ENCODE peak calls at places on chromosomes 2 and 18, in four cellular contexts. T, X, N and P are unnamed samples.

GRCh38 chr2:127365211-127365643 is 22.5 kb downstream of the MAP3K2 start:
- DNase-seq in T (no peak), N (no peak), X (peak), P (no peak)

GRCh38 chr2:218272531-218273212 is 2.4 kb downstream of the PNKD start:
- DNase-seq in X (peak), T (peak), N (peak), P (peak)

GRCh38 chr2:218344755-218345417 is 11.8 kb upstream of the CATIP start:
- DNase-seq in X (no peak), T (no peak), N (peak), P (no peak)

GRCh38 chr2:61758159-61758558 is 95.7 kb downstream of the FAM161A start:
- DNase-seq in T (no peak), X (no peak), N (no peak), P (no peak)

GRCh38 chr2:23777857-23778256 is 149.1 kb downstream of the ATAD2B start:
- DNase-seq in T (no peak), X (no peak), N (no peak), P (no peak)

GRCh38 chr18:12076424-12077140 is 17.1 kb upstream of the ANKRD62 start:
- DNase-seq in N (peak), X (peak), T (no peak), P (no peak)

GRCh38 chr2:1599301-1600085 is 144.8 kb downstream of the PXDN start:
- DNase-seq in N (no peak), T (no peak), X (no peak), P (no peak)

GRCh38 chr2:54704688-54705605 is 18.5 kb upstream of the EML6 start:
- DNase-seq in X (peak), N (peak), T (no peak), P (no peak)

GRCh38 chr18:58117685-58118403 is 73.8 kb downstream of the NEDD4L start:
- DNase-seq in X (no peak), T (no peak), N (peak), P (no peak)

GRCh38 chr2:237874585-237875161 is 15.2 kb downstream of the RAMP1 start:
- DNase-seq in X (no peak), N (peak), T (no peak), P (no peak)

GRCh38 chr2:179574061-179574519 is 287.3 kb downstream of the ZNF385B start:
- DNase-seq in N (no peak), T (no peak), X (no peak), P (no peak)

GRCh38 chr18:35775887-35776286 is 194.3 kb downstream of the GALNT1 start:
- DNase-seq in T (no peak), X (peak), N (no peak), P (no peak)

GRCh38 chr2:179070895-179071294 is 21.0 kb upstream of the CCDC141 start:
- DNase-seq in N (no peak), X (no peak), T (no peak), P (no peak)

GRCh38 chr2:200274116-200275075 is 32.1 kb upstream of the SPATS2L start:
- DNase-seq in N (no peak), T (no peak), X (peak), P (no peak)

GRCh38 chr2:133884739-133885381 is 316.6 kb upstream of the NCKAP5 start:
- DNase-seq in T (no peak), N (no peak), X (peak), P (no peak)

GRCh38 chr2:233005096-233005495 is 8.0 kb downstream of the NGEF start:
- DNase-seq in N (no peak), X (no peak), T (no peak), P (no peak)

GRCh38 chr2:149989447-149990063 is 402.0 kb upstream of the MMADHC start:
- DNase-seq in X (no peak), N (no peak), T (no peak), P (no peak)

GRCh38 chr2:86105969-86106945 is at the start of gene PTCD3:
- DNase-seq in T (peak), X (peak), N (peak), P (peak)

GRCh38 chr2:126655500-126656310 is at the start of gene GYPC:
- DNase-seq in X (peak), T (peak), N (peak), P (peak)

GRCh38 chr2:167212054-167212648 is 323.9 kb downstream of the XIRP2 start:
- DNase-seq in T (peak), X (peak), N (peak), P (no peak)

GRCh38 chr18:11570073-11570588 is 39.3 kb upstream of the SLC35G4 start:
- DNase-seq in N (no peak), X (peak), T (no peak), P (no peak)

GRCh38 chr2:166627893-166628292 is 133.8 kb upstream of the SCN7A start:
- DNase-seq in X (no peak), N (no peak), T (no peak), P (no peak)

GRCh38 chr2:121860033-121860810 is 104.8 kb downstream of the TSN start:
- DNase-seq in X (no peak), N (peak), T (no peak), P (no peak)

GRCh38 chr2:136141510-136142154 is 23.7 kb upstream of the CXCR4 start:
- DNase-seq in X (no peak), N (peak), T (no peak), P (no peak)